ENCODE peak calls at places on chromosome X, in six cellular contexts. I is CD8-positive, alpha-beta memory T cell; U is GM23338; Y is PC-3; D is heart right ventricle; F is CD4-positive, alpha-beta memory T cell. O is an unnamed sample.

GRCh38 chrX:47581731-47582647 is at the start of gene TIMP1:
- DNase-seq in I (peak), Y (peak), F (peak), U (peak), D (peak), O (no peak)

GRCh38 chrX:53440631-53441517 is 6.7 kb upstream of the HSD17B10 start:
- DNase-seq in I (no peak), U (peak), Y (peak), F (no peak), D (peak), O (no peak)

GRCh38 chrX:57516491-57516890 is 75.3 kb upstream of the ZXDB start:
- DNase-seq in U (no peak), D (no peak), I (no peak), F (no peak), Y (no peak), O (no peak)

GRCh38 chrX:68114573-68115199 is 318.6 kb downstream of the OPHN1 start:
- DNase-seq in D (no peak), I (no peak), U (no peak), F (no peak), Y (peak), O (no peak)

GRCh38 chrX:36930491-36930890 is 77.7 kb upstream of the FAM47C start:
- DNase-seq in Y (no peak), I (no peak), U (no peak), F (no peak), D (no peak), O (no peak)

GRCh38 chrX:68498044-68498507 is 775 bp upstream of the YIPF6 start:
- DNase-seq in U (peak), Y (peak), F (peak), I (no peak), D (no peak), O (no peak)

GRCh38 chrX:80285131-80285773 is 135.0 kb upstream of the TENT5D start:
- DNase-seq in I (no peak), F (no peak), D (no peak), Y (peak), U (peak), O (no peak)

GRCh38 chrX:47217121-47217851 is 1.2 kb upstream of the CDK16 start:
- DNase-seq in D (no peak), F (no peak), Y (peak), U (peak), I (no peak), O (no peak)

GRCh38 chrX:148499638-148500427 is 584 bp upstream of the AFF2 start:
- DNase-seq in Y (no peak), D (no peak), I (peak), F (no peak), U (peak), O (no peak)

GRCh38 chrX:14997271-14997670 is 124.0 kb downstream of the MOSPD2 start:
- DNase-seq in F (no peak), Y (no peak), D (no peak), I (no peak), U (no peak), O (no peak)

GRCh38 chrX:78658851-78659744 is at the start of gene RTL3:
- DNase-seq in F (no peak), Y (peak), D (no peak), U (no peak), I (no peak), O (no peak)

GRCh38 chrX:154967603-154968002 is 54.9 kb downstream of the F8 start:
- DNase-seq in I (no peak), D (no peak), Y (peak), U (no peak), F (no peak), O (no peak)

GRCh38 chrX:111854778-111855490 is 21.0 kb upstream of the TRPC5OS start:
- DNase-seq in Y (no peak), D (no peak), I (no peak), F (no peak), U (peak), O (no peak)

GRCh38 chrX:80237072-80237471 is 183.2 kb upstream of the TENT5D start:
- DNase-seq in U (peak), D (no peak), F (no peak), Y (peak), I (no peak), O (no peak)

GRCh38 chrX:13005671-13006473 is 31.0 kb downstream of the TMSB4X start:
- DNase-seq in F (no peak), I (no peak), D (no peak), Y (no peak), U (no peak), O (no peak)

GRCh38 chrX:153245288-153245731 is 66.2 kb downstream of the MAGEA1 start:
- DNase-seq in D (no peak), Y (no peak), F (no peak), I (no peak), U (peak), O (no peak)

GRCh38 chrX:108217877-108218276 is 126.3 kb downstream of the ATG4A start:
- DNase-seq in Y (no peak), F (no peak), U (no peak), I (no peak), D (peak), O (no peak)

GRCh38 chrX:41384041-41384705 is 50.2 kb downstream of the DDX3X start:
- DNase-seq in Y (peak), U (peak), F (peak), I (no peak), D (peak), O (peak)

GRCh38 chrX:112784692-112785091 is 55.9 kb downstream of the AMOT start:
- DNase-seq in Y (no peak), F (no peak), D (no peak), I (no peak), U (no peak), O (no peak)

GRCh38 chrX:152020895-152021294 is 46.4 kb upstream of the GABRE start:
- DNase-seq in U (no peak), D (no peak), Y (no peak), F (no peak), I (no peak), O (no peak)

GRCh38 chrX:47482512-47483309 is at the start of gene ZNF41:
- DNase-seq in I (peak), D (peak), Y (peak), F (peak), U (peak), O (peak)

GRCh38 chrX:153317996-153318722 is 3.4 kb downstream of the PNMA6F start:
- DNase-seq in I (no peak), Y (no peak), U (no peak), D (no peak), F (no peak), O (no peak)

GRCh38 chrX:31931225-31931624 is 859.4 kb upstream of the FTHL17 start:
- DNase-seq in D (no peak), F (no peak), I (no peak), Y (no peak), U (no peak), O (no peak)

GRCh38 chrX:47625365-47625764 is 4.4 kb downstream of the CFP start:
- DNase-seq in I (no peak), Y (no peak), F (no peak), U (no peak), D (no peak), O (no peak)

GRCh38 chrX:10795721-10796120 is 175.3 kb upstream of the MID1 start:
- DNase-seq in I (no peak), Y (no peak), F (no peak), U (no peak), D (no peak), O (no peak)

GRCh38 chrX:30835373-30835772 is 53.7 kb downstream of the TAB3 start:
- DNase-seq in U (no peak), D (no peak), F (no peak), I (no peak), Y (no peak), O (no peak)

GRCh38 chrX:43224496-43224895 is 431.6 kb upstream of the MAOA start:
- DNase-seq in Y (no peak), D (no peak), F (no peak), I (no peak), U (no peak), O (no peak)

GRCh38 chrX:115268421-115268820 is 21.1 kb upstream of the LUZP4 start:
- DNase-seq in F (no peak), Y (peak), D (no peak), U (peak), I (no peak), O (no peak)

GRCh38 chrX:48613502-48614160 is 16.3 kb downstream of the WDR13 start:
- DNase-seq in D (no peak), Y (no peak), I (no peak), F (no peak), U (no peak), O (no peak)

GRCh38 chrX:39049975-39050374 is 248.7 kb downstream of the MID1IP1 start:
- DNase-seq in U (no peak), D (no peak), Y (no peak), I (no peak), F (no peak), O (no peak)

GRCh38 chrX:132488092-132488749 is 617 bp downstream of the MBNL3 start:
- DNase-seq in Y (peak), I (peak), U (no peak), D (peak), F (peak), O (no peak)

GRCh38 chrX:74383611-74384010 is 37.7 kb upstream of the SLC16A2 start:
- DNase-seq in D (peak), Y (peak), I (no peak), F (no peak), U (peak), O (no peak)

GRCh38 chrX:46840946-46841740 is 4.3 kb downstream of the RP2 start:
- DNase-seq in D (no peak), Y (no peak), I (no peak), F (no peak), U (no peak), O (no peak)

GRCh38 chrX:124594017-124594651 is 247.8 kb downstream of the SH2D1A start:
- DNase-seq in F (no peak), Y (peak), D (no peak), I (no peak), U (no peak), O (no peak)

GRCh38 chrX:139113682-139114081 is 402.2 kb upstream of the FGF13 start:
- DNase-seq in F (no peak), U (no peak), D (no peak), Y (peak), I (no peak), O (no peak)

GRCh38 chrX:45771560-45772340 is 571.1 kb upstream of the DIPK2B start:
- DNase-seq in Y (peak), I (peak), D (peak), F (peak), U (no peak), O (no peak)

GRCh38 chrX:45767021-45767491 is 566.4 kb upstream of the DIPK2B start:
- DNase-seq in Y (peak), I (no peak), U (no peak), D (no peak), F (no peak), O (no peak)

GRCh38 chrX:45768666-45769065 is 568.0 kb upstream of the DIPK2B start:
- DNase-seq in F (no peak), U (no peak), D (no peak), I (no peak), Y (no peak), O (no peak)

GRCh38 chrX:45771114-45771513 is 570.4 kb upstream of the DIPK2B start:
- DNase-seq in I (no peak), F (no peak), U (no peak), D (no peak), Y (peak), O (no peak)

GRCh38 chrX:45769919-45770582 is 569.4 kb upstream of the DIPK2B start:
- DNase-seq in F (peak), D (peak), I (peak), Y (peak), U (no peak), O (no peak)
- H3K27ac ChIP-seq in F (peak), D (peak), I (peak), Y (peak), U (no peak), O (no peak)

GRCh38 chrX:22313757-22314156 is 41.0 kb downstream of the CBLL2 start:
- DNase-seq in U (peak), I (no peak), D (no peak), Y (no peak), F (no peak), O (no peak)
- H3K27ac ChIP-seq in U (peak), I (no peak), D (no peak), Y (no peak), F (no peak), O (no peak)

GRCh38 chrX:24150051-24150790 is 692 bp downstream of the ZFX start:
- DNase-seq in I (peak), U (peak), F (peak), D (peak), Y (peak), O (peak)
- H3K27ac ChIP-seq in I (peak), U (peak), F (peak), D (peak), Y (peak), O (peak)

DNA sequence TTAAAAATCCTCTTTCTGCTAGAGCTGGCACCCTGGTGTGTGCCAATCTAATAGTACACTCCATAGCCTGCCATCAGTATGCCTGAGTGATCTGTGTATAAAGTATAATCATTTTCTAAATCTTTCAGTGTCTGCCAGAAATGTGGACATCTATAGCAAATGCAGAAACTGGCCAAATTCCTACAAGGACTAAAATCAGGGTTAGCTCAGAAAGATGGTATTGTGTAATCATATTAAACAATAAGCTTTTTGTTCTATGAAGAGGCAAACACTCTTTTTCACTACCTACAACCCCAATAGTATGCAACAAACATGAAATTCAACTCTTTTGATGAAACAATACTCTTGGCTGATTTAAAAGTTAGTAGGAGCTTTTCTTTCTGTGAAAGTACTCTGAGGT is 7.7 kb upstream of the TXLNG start:
- DNase-seq in I (no peak), D (no peak), U (no peak), F (no peak), Y (peak), O (no peak)
- H3K27ac ChIP-seq in I (no peak), D (no peak), U (no peak), F (no peak), Y (peak), O (no peak)

GRCh38 chrX:2492536-2493218 is 8.1 kb downstream of the DHRSX start:
- DNase-seq in U (no peak), D (no peak), Y (no peak), I (no peak), F (no peak), O (no peak)
- H3K27ac ChIP-seq in U (no peak), D (no peak), Y (no peak), I (no peak), F (no peak), O (no peak)

DNA sequence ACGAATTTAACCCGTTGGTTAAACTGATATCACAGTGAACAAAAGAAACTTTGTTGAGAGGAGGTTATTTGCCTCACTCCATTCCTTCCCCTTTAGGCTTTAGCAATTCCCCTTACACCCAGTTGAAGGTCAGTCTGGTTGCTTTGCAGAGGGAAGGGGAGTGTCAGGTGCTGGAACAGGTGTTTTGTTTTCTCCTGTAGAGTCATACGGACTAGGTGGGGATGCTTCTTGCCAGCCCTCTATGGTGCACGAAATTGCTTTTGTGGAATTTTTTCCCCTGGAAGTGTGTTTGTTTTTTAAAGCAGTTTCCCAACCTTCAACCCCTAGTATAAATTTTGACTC is 33.1 kb downstream of the DLG3 start:
- DNase-seq in Y (no peak), F (no peak), U (no peak), D (no peak), I (no peak), O (no peak)
- H3K27ac ChIP-seq in Y (peak), F (no peak), U (peak), D (peak), I (no peak), O (no peak)